ENCODE peak calls at places on chromosomes 13 and 19, in five cellular contexts. H is H1, K is NT2/D1, M is GM12878, Q is HepG2. Y is an unnamed sample.

GRCh38 chr19:13557756-13558398 is 51.6 kb upstream of the CACNA1A start:
- DNase-seq in H (peak), K (peak), M (no peak), Q (no peak), Y (peak)

GRCh38 chr19:31347356-31347755 is 1.9 kb downstream of the TSHZ3 start:
- DNase-seq in H (no peak), K (no peak), M (no peak), Q (no peak), Y (no peak)

GRCh38 chr13:80173224-80173623 is 167.7 kb downstream of the SPRY2 start:
- DNase-seq in H (no peak), K (no peak), M (no peak), Q (no peak), Y (no peak)

GRCh38 chr13:79384022-79384610 is 21.9 kb downstream of the RBM26 start:
- DNase-seq in H (no peak), K (no peak), M (no peak), Q (peak), Y (no peak)

GRCh38 chr19:16328824-16329482 is 4.3 kb downstream of the KLF2 start:
- DNase-seq in H (no peak), K (no peak), M (no peak), Q (no peak), Y (no peak)

GRCh38 chr19:32138416-32138815 is 207.0 kb upstream of the ZNF507 start:
- DNase-seq in H (no peak), K (no peak), M (no peak), Q (no peak), Y (no peak)

GRCh38 chr13:107223867-107224266 is 655.9 kb upstream of the ARGLU1 start:
- DNase-seq in H (no peak), K (no peak), M (no peak), Q (no peak), Y (no peak)

GRCh38 chr13:33191425-33192221 is 93.9 kb downstream of the STARD13 start:
- DNase-seq in H (no peak), K (no peak), M (no peak), Q (no peak), Y (no peak)

GRCh38 chr13:72403396-72404010 is 323.9 kb downstream of the MZT1 start:
- DNase-seq in H (no peak), K (no peak), M (no peak), Q (no peak), Y (no peak)

GRCh38 chr19:8357007-8357521 is 6.9 kb upstream of the ANGPTL4 start:
- DNase-seq in H (no peak), K (no peak), M (no peak), Q (peak), Y (no peak)

GRCh38 chr13:46530084-46530935 is 22.7 kb upstream of the LRCH1 start:
- DNase-seq in H (no peak), K (no peak), M (no peak), Q (no peak), Y (no peak)

GRCh38 chr13:100541882-100542545 is 46.6 kb downstream of the GGACT start:
- DNase-seq in H (peak), K (no peak), M (no peak), Q (no peak), Y (no peak)

GRCh38 chr13:72463561-72463960 is 263.9 kb downstream of the MZT1 start:
- DNase-seq in H (no peak), K (no peak), M (no peak), Q (no peak), Y (peak)

GRCh38 chr13:110758195-110758594 is 44.7 kb downstream of the ING1 start:
- DNase-seq in H (no peak), K (no peak), M (no peak), Q (no peak), Y (no peak)

GRCh38 chr13:51249767-51250741 is 27.9 kb downstream of the FAM124A start:
- DNase-seq in H (no peak), K (no peak), M (no peak), Q (peak), Y (peak)

GRCh38 chr19:13401388-13401787 is 104.9 kb downstream of the CACNA1A start:
- DNase-seq in H (peak), K (no peak), M (no peak), Q (peak), Y (peak)

GRCh38 chr19:21751379-21751778 is 16.0 kb downstream of the ZNF100 start:
- DNase-seq in H (no peak), K (no peak), M (no peak), Q (peak), Y (no peak)

GRCh38 chr19:46211201-46211881 is 18.2 kb upstream of the IGFL1 start:
- DNase-seq in H (peak), K (peak), M (no peak), Q (no peak), Y (no peak)

GRCh38 chr19:35720648-35721047 is 2.8 kb downstream of the KMT2B start:
- DNase-seq in H (no peak), K (no peak), M (no peak), Q (no peak), Y (no peak)

GRCh38 chr19:53272044-53272443 is 4.5 kb upstream of the VN1R4 start:
- DNase-seq in H (no peak), K (no peak), M (no peak), Q (no peak), Y (no peak)

GRCh38 chr19:33998302-33998701 is 174.0 kb upstream of the LSM14A start:
- DNase-seq in H (no peak), K (no peak), M (no peak), Q (no peak), Y (no peak)

GRCh38 chr19:15300533-15301194 is 31.7 kb downstream of the BRD4 start:
- DNase-seq in H (no peak), K (no peak), M (no peak), Q (no peak), Y (no peak)

GRCh38 chr19:15305582-15306334 is 26.6 kb downstream of the BRD4 start:
- DNase-seq in H (no peak), K (no peak), M (no peak), Q (no peak), Y (no peak)

GRCh38 chr19:15304140-15304705 is 28.1 kb downstream of the BRD4 start:
- DNase-seq in H (no peak), K (no peak), M (no peak), Q (peak), Y (no peak)

GRCh38 chr19:15299568-15300409 is 32.5 kb downstream of the BRD4 start:
- DNase-seq in H (no peak), K (no peak), M (no peak), Q (no peak), Y (no peak)

GRCh38 chr19:15303105-15303780 is 29.1 kb downstream of the BRD4 start:
- DNase-seq in H (no peak), K (no peak), M (no peak), Q (no peak), Y (no peak)
- TF ChIP-seq SUZ12 in H (no peak), K (no peak), M (no peak), Q (no peak), Y (no peak)

GRCh38 chr19:17686027-17686511 is 2.1 kb downstream of the UNC13A start:
- DNase-seq in H (no peak), K (no peak), M (no peak), Q (no peak), Y (no peak)
- TF ChIP-seq SUZ12 in H (no peak), K (no peak), M (peak), Q (no peak), Y (no peak)

DNA sequence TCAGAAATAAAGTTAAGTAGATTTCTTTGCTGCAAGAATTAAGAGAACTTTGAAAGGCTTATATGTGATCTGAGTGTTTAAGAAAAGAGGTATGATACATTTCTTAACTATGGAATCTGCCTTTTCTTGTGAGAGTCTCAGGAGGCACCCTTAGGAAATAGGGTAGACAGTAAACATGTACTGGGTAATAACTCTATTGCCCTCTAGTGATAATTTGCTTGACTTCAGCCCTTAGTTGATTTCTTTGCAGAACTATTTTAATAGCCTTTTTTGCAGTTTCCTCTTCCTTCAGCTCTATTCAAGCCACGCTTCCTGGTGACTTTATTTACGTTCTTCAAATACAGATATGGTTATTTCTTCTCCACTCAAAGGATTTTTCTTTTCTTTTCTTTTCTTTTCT is 37.0 kb upstream of the CCNA1 start:
- DNase-seq in H (no peak), K (no peak), M (no peak), Q (peak), Y (peak)
- TF ChIP-seq SUZ12 in H (no peak), K (no peak), M (no peak), Q (no peak), Y (no peak)

GRCh38 chr13:30307194-30307965 is at the start of gene KATNAL1:
- DNase-seq in H (peak), K (peak), M (no peak), Q (peak), Y (peak)
- TF ChIP-seq SUZ12 in H (no peak), K (no peak), M (no peak), Q (no peak), Y (no peak)

GRCh38 chr13:40533072-40533471 is 133.4 kb downstream of the FOXO1 start:
- DNase-seq in H (no peak), K (no peak), M (no peak), Q (no peak), Y (no peak)

GRCh38 chr13:40537146-40537895 is 129.1 kb downstream of the FOXO1 start:
- DNase-seq in H (no peak), K (no peak), M (no peak), Q (no peak), Y (no peak)

GRCh38 chr13:40534456-40534855 is 132.0 kb downstream of the FOXO1 start:
- DNase-seq in H (no peak), K (no peak), M (no peak), Q (peak), Y (no peak)

GRCh38 chr13:40536443-40537113 is 129.9 kb downstream of the FOXO1 start:
- DNase-seq in H (no peak), K (no peak), M (no peak), Q (peak), Y (no peak)

GRCh38 chr13:40535345-40535836 is 131.1 kb downstream of the FOXO1 start:
- DNase-seq in H (no peak), K (no peak), M (no peak), Q (no peak), Y (no peak)
- TF ChIP-seq SUZ12 in H (no peak), K (no peak), M (no peak), Q (no peak), Y (no peak)

GRCh38 chr13:85278851-85279250 is 520.4 kb downstream of the SLITRK6 start:
- DNase-seq in H (no peak), K (no peak), M (no peak), Q (no peak), Y (no peak)
- TF ChIP-seq SUZ12 in H (no peak), K (no peak), M (no peak), Q (no peak), Y (no peak)

DNA sequence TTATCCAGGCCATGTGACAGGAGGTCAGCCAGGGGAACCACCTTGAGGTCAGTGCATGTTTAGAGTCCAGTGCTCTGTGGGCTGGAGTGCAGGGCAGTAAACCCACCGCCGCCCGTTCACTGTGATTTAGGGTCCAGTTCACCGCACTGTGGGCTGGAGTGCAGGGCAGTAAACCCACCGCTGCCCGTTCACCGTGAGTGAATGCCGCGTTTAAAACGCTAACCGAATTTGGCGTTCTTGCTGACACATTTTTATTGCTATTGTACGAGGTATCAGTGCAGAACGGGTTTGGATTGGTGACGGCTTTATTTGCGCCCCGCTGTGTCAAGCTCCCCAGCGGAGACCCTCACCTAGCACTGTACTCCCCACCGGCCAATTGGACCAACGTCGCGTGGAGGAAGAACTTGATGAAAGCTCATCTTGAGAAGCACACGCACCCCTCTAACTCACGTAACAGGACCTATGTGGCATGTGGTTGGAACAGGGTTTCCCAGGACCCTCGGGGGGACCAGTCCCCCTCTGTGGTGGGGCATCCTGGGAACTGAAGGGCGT is 27.9 kb downstream of the C13orf46 start:
- DNase-seq in H (no peak), K (no peak), M (no peak), Q (no peak), Y (no peak)
- TF ChIP-seq SUZ12 in H (no peak), K (no peak), M (no peak), Q (no peak), Y (no peak)

GRCh38 chr19:38850976-38851621 is 1.3 kb upstream of the HNRNPL start:
- DNase-seq in H (peak), K (no peak), M (no peak), Q (no peak), Y (no peak)
- TF ChIP-seq SUZ12 in H (no peak), K (no peak), M (no peak), Q (no peak), Y (no peak)

GRCh38 chr19:49395581-49396407 is 7.7 kb downstream of the KASH5 start:
- DNase-seq in H (no peak), K (no peak), M (no peak), Q (no peak), Y (no peak)
- TF ChIP-seq SUZ12 in H (no peak), K (no peak), M (no peak), Q (no peak), Y (no peak)

Y was measured in HEK293T.